ENCODE peak calls at places on chromosomes 13 and 19, in six cellular contexts. One of them, this sample, is unnamed.

GRCh38 chr19:22118132-22118531 is 65.8 kb downstream of the ZNF257 start:
- DNase-seq in endodermal cell: no peak
- DNase-seq in cardiac muscle cell: no peak
- DNase-seq in upper lobe of left lung: no peak
- DNase-seq in vagina: no peak
- DNase-seq in suprapubic skin: no peak
- DNase-seq in this sample: no peak

GRCh38 chr13:81395368-81395767 is 1054.4 kb upstream of the SPRY2 start:
- DNase-seq in upper lobe of left lung: no peak
- DNase-seq in suprapubic skin: no peak
- DNase-seq in cardiac muscle cell: peak; percentile 66
- DNase-seq in endodermal cell: peak; percentile 73
- DNase-seq in vagina: no peak
- DNase-seq in this sample: peak; percentile 45

GRCh38 chr13:71773534-71773933 is 93.5 kb downstream of the DACH1 start:
- DNase-seq in endodermal cell: no peak
- DNase-seq in cardiac muscle cell: no peak
- DNase-seq in suprapubic skin: no peak
- DNase-seq in vagina: no peak
- DNase-seq in upper lobe of left lung: no peak
- DNase-seq in this sample: no peak

GRCh38 chr19:10701955-10702307 is 692 bp downstream of the QTRT1 start:
- DNase-seq in endodermal cell: peak; percentile 84
- DNase-seq in vagina: no peak
- DNase-seq in cardiac muscle cell: peak; percentile 58
- DNase-seq in suprapubic skin: no peak
- DNase-seq in upper lobe of left lung: no peak
- DNase-seq in this sample: peak; percentile 58

GRCh38 chr13:40059540-40060232 is 404.2 kb downstream of the COG6 start:
- DNase-seq in cardiac muscle cell: no peak
- DNase-seq in suprapubic skin: no peak
- DNase-seq in endodermal cell: no peak
- DNase-seq in vagina: no peak
- DNase-seq in upper lobe of left lung: no peak
- DNase-seq in this sample: no peak

GRCh38 chr19:10227215-10227971 is 3.7 kb downstream of the S1PR2 start:
- DNase-seq in cardiac muscle cell: no peak
- DNase-seq in upper lobe of left lung: peak; percentile 67
- DNase-seq in vagina: no peak
- DNase-seq in suprapubic skin: no peak
- DNase-seq in endodermal cell: peak; percentile 72
- DNase-seq in this sample: no peak

GRCh38 chr13:51396352-51396751 is 56.5 kb downstream of the INTS6 start:
- DNase-seq in vagina: no peak
- DNase-seq in cardiac muscle cell: no peak
- DNase-seq in suprapubic skin: no peak
- DNase-seq in endodermal cell: no peak
- DNase-seq in upper lobe of left lung: no peak
- DNase-seq in this sample: no peak

GRCh38 chr13:76965759-76966421 is 17.6 kb downstream of the ACOD1 start:
- DNase-seq in vagina: no peak
- DNase-seq in suprapubic skin: no peak
- DNase-seq in upper lobe of left lung: no peak
- DNase-seq in cardiac muscle cell: no peak
- DNase-seq in endodermal cell: no peak
- DNase-seq in this sample: no peak

GRCh38 chr13:49421391-49421790 is 22.5 kb downstream of the CAB39L start:
- DNase-seq in upper lobe of left lung: no peak
- DNase-seq in cardiac muscle cell: peak; percentile 11
- DNase-seq in vagina: no peak
- DNase-seq in suprapubic skin: no peak
- DNase-seq in endodermal cell: peak; percentile 83
- DNase-seq in this sample: no peak

GRCh38 chr13:74134226-74134776 is at the start of gene KLF12:
- DNase-seq in cardiac muscle cell: peak; percentile 96
- DNase-seq in upper lobe of left lung: peak; percentile 93
- DNase-seq in suprapubic skin: peak; percentile 87
- DNase-seq in endodermal cell: peak; percentile 96
- DNase-seq in vagina: no peak
- DNase-seq in this sample: peak; percentile 91

GRCh38 chr13:32642858-32643257 is 56.6 kb downstream of the PDS5B start:
- DNase-seq in suprapubic skin: no peak
- DNase-seq in endodermal cell: no peak
- DNase-seq in cardiac muscle cell: no peak
- DNase-seq in upper lobe of left lung: no peak
- DNase-seq in vagina: no peak
- DNase-seq in this sample: no peak

GRCh38 chr13:37736040-37736439 is 133.5 kb downstream of the TRPC4 start:
- DNase-seq in upper lobe of left lung: no peak
- DNase-seq in endodermal cell: no peak
- DNase-seq in cardiac muscle cell: no peak
- DNase-seq in suprapubic skin: no peak
- DNase-seq in vagina: no peak
- DNase-seq in this sample: peak; percentile 52

GRCh38 chr19:7483720-7484201 is 5.1 kb downstream of the PEX11G start:
- DNase-seq in vagina: no peak
- DNase-seq in endodermal cell: no peak
- DNase-seq in cardiac muscle cell: no peak
- DNase-seq in upper lobe of left lung: no peak
- DNase-seq in suprapubic skin: no peak
- DNase-seq in this sample: no peak

GRCh38 chr19:4379383-4380253 is 20.7 kb downstream of the SH3GL1 start:
- DNase-seq in endodermal cell: no peak
- DNase-seq in cardiac muscle cell: no peak
- DNase-seq in vagina: no peak
- DNase-seq in upper lobe of left lung: peak; percentile 45
- DNase-seq in suprapubic skin: peak; percentile 74
- DNase-seq in this sample: no peak

GRCh38 chr19:31962565-31962996 is 382.8 kb upstream of the ZNF507 start:
- DNase-seq in suprapubic skin: no peak
- DNase-seq in cardiac muscle cell: no peak
- DNase-seq in vagina: no peak
- DNase-seq in upper lobe of left lung: no peak
- DNase-seq in endodermal cell: no peak
- DNase-seq in this sample: no peak

GRCh38 chr19:5115351-5115750 is 146.4 kb downstream of the KDM4B start:
- DNase-seq in endodermal cell: no peak
- DNase-seq in cardiac muscle cell: no peak
- DNase-seq in vagina: no peak
- DNase-seq in suprapubic skin: no peak
- DNase-seq in upper lobe of left lung: peak; percentile 34
- DNase-seq in this sample: no peak

GRCh38 chr13:108595416-108596257 is 33.8 kb upstream of the MYO16 start:
- DNase-seq in vagina: no peak
- DNase-seq in cardiac muscle cell: peak; percentile 10
- DNase-seq in upper lobe of left lung: no peak
- DNase-seq in suprapubic skin: no peak
- DNase-seq in endodermal cell: peak; percentile 64
- DNase-seq in this sample: no peak

GRCh38 chr13:98915563-98916348 is 62.1 kb downstream of the DOCK9 start:
- DNase-seq in suprapubic skin: no peak
- DNase-seq in vagina: no peak
- DNase-seq in cardiac muscle cell: no peak
- DNase-seq in upper lobe of left lung: no peak
- DNase-seq in endodermal cell: no peak
- DNase-seq in this sample: no peak

GRCh38 chr19:11324079-11324661 is 15.3 kb downstream of the RAB3D start:
- DNase-seq in suprapubic skin: peak; percentile 87
- DNase-seq in vagina: peak; percentile 98
- DNase-seq in endodermal cell: no peak
- DNase-seq in upper lobe of left lung: no peak
- DNase-seq in cardiac muscle cell: no peak
- DNase-seq in this sample: no peak

GRCh38 chr13:36712785-36713184 is 39.0 kb downstream of the SERTM1 start:
- DNase-seq in cardiac muscle cell: no peak
- DNase-seq in vagina: no peak
- DNase-seq in upper lobe of left lung: no peak
- DNase-seq in suprapubic skin: no peak
- DNase-seq in endodermal cell: no peak
- DNase-seq in this sample: no peak

DNA sequence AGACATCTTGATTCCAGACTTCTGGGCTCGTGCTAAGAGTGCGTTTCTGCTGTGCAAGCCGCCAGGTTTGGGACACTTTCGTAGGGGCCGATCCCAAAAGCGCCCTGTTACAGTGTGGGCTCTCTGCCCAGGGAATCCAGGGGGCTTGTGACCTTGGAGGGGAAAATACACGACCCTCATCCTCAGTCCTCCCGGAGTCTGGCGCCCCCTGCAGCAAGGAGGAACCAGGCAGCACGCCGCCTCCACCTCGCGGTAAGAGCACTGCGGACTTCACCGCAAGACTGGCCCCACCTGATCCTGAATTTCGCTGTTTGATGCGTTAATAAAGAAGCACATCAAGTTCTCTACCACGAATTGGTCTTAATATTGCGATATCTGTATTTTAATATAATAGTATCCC is 5.2 kb downstream of the POLRMT start:
- DNase-seq in vagina: no peak
- DNase-seq in endodermal cell: peak; percentile 85
- DNase-seq in cardiac muscle cell: no peak
- DNase-seq in suprapubic skin: no peak
- DNase-seq in upper lobe of left lung: no peak
- DNase-seq in this sample: peak; percentile 69
- TF ChIP-seq CTCF in vagina: no peak
- TF ChIP-seq CTCF in endodermal cell: peak; percentile 76
- TF ChIP-seq CTCF in cardiac muscle cell: peak; percentile 34
- TF ChIP-seq CTCF in suprapubic skin: no peak
- TF ChIP-seq CTCF in upper lobe of left lung: no peak
- TF ChIP-seq CTCF in this sample: peak; percentile 67

DNA sequence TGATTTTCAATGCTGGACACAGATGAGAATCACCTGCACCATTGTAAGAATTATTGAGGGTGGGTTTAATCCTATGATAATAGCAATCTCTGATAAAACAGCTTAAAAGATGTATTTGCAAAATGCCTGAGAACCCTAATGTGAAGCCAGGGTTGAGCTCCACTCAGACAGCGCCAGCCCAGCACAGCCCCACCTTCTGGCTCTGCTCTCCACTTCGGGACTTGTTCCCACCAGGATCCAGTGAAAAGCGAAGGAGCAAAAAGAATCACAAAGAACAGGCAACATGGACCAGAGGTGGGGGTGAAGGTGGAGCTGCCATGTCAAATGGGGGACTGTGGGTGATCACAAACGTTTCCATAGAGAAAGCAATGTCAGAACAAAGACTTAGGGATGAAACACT is 18.6 kb upstream of the ZNF816 start:
- DNase-seq in upper lobe of left lung: no peak
- DNase-seq in cardiac muscle cell: no peak
- DNase-seq in endodermal cell: peak; percentile 58
- DNase-seq in suprapubic skin: no peak
- DNase-seq in vagina: no peak
- DNase-seq in this sample: no peak
- TF ChIP-seq CTCF in upper lobe of left lung: no peak
- TF ChIP-seq CTCF in cardiac muscle cell: no peak
- TF ChIP-seq CTCF in endodermal cell: peak; percentile 53
- TF ChIP-seq CTCF in suprapubic skin: no peak
- TF ChIP-seq CTCF in vagina: no peak
- TF ChIP-seq CTCF in this sample: no peak

GRCh38 chr19:374886-375235 is 30.3 kb upstream of the MIER2 start:
- DNase-seq in endodermal cell: peak; percentile 43
- DNase-seq in upper lobe of left lung: no peak
- DNase-seq in vagina: no peak
- DNase-seq in suprapubic skin: no peak
- DNase-seq in cardiac muscle cell: no peak
- DNase-seq in this sample: no peak

GRCh38 chr19:374183-374885 is 29.7 kb upstream of the MIER2 start:
- DNase-seq in cardiac muscle cell: no peak
- DNase-seq in endodermal cell: peak; percentile 49
- DNase-seq in suprapubic skin: no peak
- DNase-seq in upper lobe of left lung: no peak
- DNase-seq in vagina: no peak
- DNase-seq in this sample: no peak

GRCh38 chr19:377801-378581 is 31.0 kb downstream of the C2CD4C start:
- DNase-seq in upper lobe of left lung: no peak
- DNase-seq in endodermal cell: peak; percentile 48
- DNase-seq in cardiac muscle cell: no peak
- DNase-seq in vagina: no peak
- DNase-seq in suprapubic skin: no peak
- DNase-seq in this sample: no peak

GRCh38 chr19:375395-376110 is 31.0 kb upstream of the MIER2 start:
- DNase-seq in endodermal cell: peak; percentile 47
- DNase-seq in suprapubic skin: no peak
- DNase-seq in vagina: no peak
- DNase-seq in cardiac muscle cell: no peak
- DNase-seq in upper lobe of left lung: no peak
- DNase-seq in this sample: no peak

DNA sequence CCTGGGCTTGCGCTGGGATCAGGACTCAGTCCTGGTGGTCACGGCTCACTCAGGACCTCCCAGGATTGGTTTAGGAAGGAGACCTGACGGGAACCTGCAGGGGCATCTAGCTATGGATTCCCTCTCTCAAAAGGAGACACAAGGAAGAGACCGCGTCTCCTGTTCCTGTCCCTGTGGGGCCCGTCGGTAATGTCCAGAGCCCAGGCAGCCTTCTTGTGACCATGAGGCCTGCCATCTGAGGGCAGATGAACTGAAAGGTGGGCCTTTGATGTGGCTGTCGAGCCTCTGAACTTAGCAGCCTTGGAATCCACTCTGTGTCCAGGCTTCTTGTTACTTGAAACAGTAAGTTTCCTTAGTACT is 31.5 kb upstream of the MIER2 start:
- DNase-seq in suprapubic skin: no peak
- DNase-seq in cardiac muscle cell: no peak
- DNase-seq in upper lobe of left lung: no peak
- DNase-seq in endodermal cell: peak; percentile 31
- DNase-seq in vagina: no peak
- DNase-seq in this sample: no peak
- TF ChIP-seq CTCF in suprapubic skin: no peak
- TF ChIP-seq CTCF in cardiac muscle cell: no peak
- TF ChIP-seq CTCF in upper lobe of left lung: no peak
- TF ChIP-seq CTCF in endodermal cell: no peak
- TF ChIP-seq CTCF in vagina: no peak
- TF ChIP-seq CTCF in this sample: no peak

DNA sequence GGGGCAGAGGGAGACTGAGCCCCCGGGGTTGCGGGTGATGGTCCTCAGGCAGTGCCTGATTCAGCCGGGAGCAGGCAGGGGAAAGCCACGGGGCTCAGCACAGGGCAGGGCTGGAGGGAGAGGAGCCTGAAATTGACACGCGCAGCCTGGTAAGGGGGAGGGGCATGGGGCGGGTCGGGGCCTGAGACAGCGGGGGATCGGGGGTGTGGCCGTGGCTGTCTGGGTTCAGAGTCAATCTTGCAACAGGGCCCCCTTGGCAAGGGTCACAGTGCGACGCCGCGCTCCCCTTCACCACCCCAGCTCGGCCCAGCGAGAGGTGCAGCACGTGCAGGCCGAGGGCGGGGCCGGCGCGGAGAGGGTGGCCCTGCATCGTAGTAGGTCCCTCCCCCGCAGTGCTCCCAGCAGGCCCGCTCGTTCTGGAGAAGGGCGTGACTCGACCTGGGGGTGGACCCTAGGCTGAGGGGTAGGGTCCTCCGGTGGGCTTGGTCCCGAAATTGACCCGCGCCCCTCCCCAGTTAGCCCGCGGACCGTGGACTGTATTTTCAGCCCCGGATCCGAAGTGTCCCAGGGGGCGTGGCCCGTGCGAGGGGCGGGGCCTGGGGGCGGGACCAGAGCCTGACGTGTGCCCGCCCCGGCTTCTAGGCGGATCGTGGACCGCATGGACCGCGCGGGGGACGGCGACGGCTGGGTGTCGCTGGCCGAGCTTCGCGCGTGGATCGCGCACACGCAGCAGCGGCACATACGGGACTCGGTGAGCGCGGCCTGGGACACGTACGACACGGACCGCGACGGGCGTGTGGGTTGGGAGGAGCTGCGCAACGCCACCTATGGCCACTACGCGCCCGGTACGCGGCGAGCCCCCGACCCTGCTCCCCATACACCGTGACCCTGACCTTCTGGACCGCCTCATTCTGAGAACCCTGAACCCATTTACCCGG is 6.0 kb downstream of the RCN3 start:
- DNase-seq in upper lobe of left lung: peak; percentile 97
- DNase-seq in endodermal cell: peak; percentile 94
- DNase-seq in cardiac muscle cell: peak; percentile 84
- DNase-seq in vagina: no peak
- DNase-seq in suprapubic skin: peak; percentile 88
- DNase-seq in this sample: peak; percentile 87
- TF ChIP-seq CTCF in upper lobe of left lung: no peak
- TF ChIP-seq CTCF in endodermal cell: peak; percentile 75
- TF ChIP-seq CTCF in cardiac muscle cell: peak; percentile 17
- TF ChIP-seq CTCF in vagina: no peak
- TF ChIP-seq CTCF in suprapubic skin: no peak
- TF ChIP-seq CTCF in this sample: peak; percentile 63